ENCODE peak calls at places on chromosome 10, in seven cellular contexts. One of them, this sample, is unnamed.

GRCh38 chr10:45561952-45562351 is 110.6 kb downstream of the ZFAND4 start:
- DNase-seq in mucosa of descending colon: no peak
- DNase-seq in heart right ventricle: no peak
- DNase-seq in fibroblast of lung: no peak
- DNase-seq in SK-N-SH: no peak
- DNase-seq in tibial nerve: no peak
- DNase-seq in upper lobe of right lung: no peak
- DNase-seq in this sample: no peak

GRCh38 chr10:96645191-96645721 is 58.4 kb upstream of the TM9SF3 start:
- DNase-seq in SK-N-SH: no peak
- DNase-seq in heart right ventricle: no peak
- DNase-seq in upper lobe of right lung: no peak
- DNase-seq in mucosa of descending colon: no peak
- DNase-seq in fibroblast of lung: no peak
- DNase-seq in tibial nerve: peak; percentile 20
- DNase-seq in this sample: no peak

GRCh38 chr10:124955243-124955642 is 13.3 kb downstream of the ZRANB1 start:
- DNase-seq in mucosa of descending colon: no peak
- DNase-seq in SK-N-SH: no peak
- DNase-seq in tibial nerve: no peak
- DNase-seq in upper lobe of right lung: no peak
- DNase-seq in heart right ventricle: no peak
- DNase-seq in fibroblast of lung: peak; percentile 53
- DNase-seq in this sample: no peak

GRCh38 chr10:61779950-61780659 is 117.4 kb downstream of the CABCOCO1 start:
- DNase-seq in mucosa of descending colon: peak; percentile 41
- DNase-seq in upper lobe of right lung: no peak
- DNase-seq in fibroblast of lung: peak; percentile 51
- DNase-seq in heart right ventricle: peak; percentile 19
- DNase-seq in tibial nerve: no peak
- DNase-seq in SK-N-SH: no peak
- DNase-seq in this sample: no peak

GRCh38 chr10:59266321-59266720 is 89.9 kb downstream of the PHYHIPL start:
- DNase-seq in heart right ventricle: no peak
- DNase-seq in SK-N-SH: no peak
- DNase-seq in upper lobe of right lung: no peak
- DNase-seq in tibial nerve: no peak
- DNase-seq in mucosa of descending colon: no peak
- DNase-seq in fibroblast of lung: no peak
- DNase-seq in this sample: no peak

GRCh38 chr10:124740374-124741280 is 3.6 kb downstream of the FAM53B start:
- DNase-seq in mucosa of descending colon: peak; percentile 59
- DNase-seq in upper lobe of right lung: peak; percentile 78
- DNase-seq in heart right ventricle: peak; percentile 65
- DNase-seq in SK-N-SH: no peak
- DNase-seq in tibial nerve: peak; percentile 62
- DNase-seq in fibroblast of lung: peak; percentile 72
- DNase-seq in this sample: no peak

GRCh38 chr10:96271017-96271815 is at the start of gene BLNK:
- DNase-seq in fibroblast of lung: peak; percentile 64
- DNase-seq in mucosa of descending colon: peak; percentile 87
- DNase-seq in upper lobe of right lung: peak; percentile 85
- DNase-seq in SK-N-SH: no peak
- DNase-seq in heart right ventricle: peak; percentile 25
- DNase-seq in tibial nerve: peak; percentile 77
- DNase-seq in this sample: no peak

GRCh38 chr10:46995234-46995633 is 84.0 kb downstream of the PTPN20 start:
- DNase-seq in tibial nerve: no peak
- DNase-seq in heart right ventricle: no peak
- DNase-seq in SK-N-SH: no peak
- DNase-seq in fibroblast of lung: peak; percentile 8
- DNase-seq in upper lobe of right lung: no peak
- DNase-seq in mucosa of descending colon: no peak
- DNase-seq in this sample: no peak

GRCh38 chr10:4807803-4808507 is 18.1 kb upstream of the AKR1E2 start:
- DNase-seq in mucosa of descending colon: no peak
- DNase-seq in fibroblast of lung: peak; percentile 60
- DNase-seq in SK-N-SH: no peak
- DNase-seq in upper lobe of right lung: no peak
- DNase-seq in heart right ventricle: no peak
- DNase-seq in tibial nerve: no peak
- DNase-seq in this sample: no peak

GRCh38 chr10:123429631-123430257 is 236.4 kb upstream of the GPR26 start:
- DNase-seq in heart right ventricle: no peak
- DNase-seq in fibroblast of lung: no peak
- DNase-seq in tibial nerve: no peak
- DNase-seq in mucosa of descending colon: no peak
- DNase-seq in upper lobe of right lung: no peak
- DNase-seq in SK-N-SH: peak; percentile 48
- DNase-seq in this sample: peak; percentile 37

GRCh38 chr10:78454123-78454645 is 420.5 kb downstream of the RPS24 start:
- DNase-seq in mucosa of descending colon: no peak
- DNase-seq in tibial nerve: no peak
- DNase-seq in upper lobe of right lung: no peak
- DNase-seq in SK-N-SH: no peak
- DNase-seq in heart right ventricle: no peak
- DNase-seq in fibroblast of lung: no peak
- DNase-seq in this sample: no peak

GRCh38 chr10:22553452-22553995 is 160.9 kb downstream of the PIP4K2A start:
- DNase-seq in fibroblast of lung: no peak
- DNase-seq in SK-N-SH: no peak
- DNase-seq in mucosa of descending colon: no peak
- DNase-seq in heart right ventricle: no peak
- DNase-seq in tibial nerve: no peak
- DNase-seq in upper lobe of right lung: no peak
- DNase-seq in this sample: no peak

GRCh38 chr10:25851548-25851947 is 82.5 kb upstream of the MYO3A start:
- DNase-seq in upper lobe of right lung: no peak
- DNase-seq in SK-N-SH: no peak
- DNase-seq in tibial nerve: no peak
- DNase-seq in mucosa of descending colon: no peak
- DNase-seq in heart right ventricle: no peak
- DNase-seq in fibroblast of lung: no peak
- DNase-seq in this sample: no peak

GRCh38 chr10:112338957-112339356 is 35.0 kb upstream of the ACSL5 start:
- DNase-seq in heart right ventricle: no peak
- DNase-seq in SK-N-SH: no peak
- DNase-seq in mucosa of descending colon: peak; percentile 61
- DNase-seq in upper lobe of right lung: no peak
- DNase-seq in fibroblast of lung: no peak
- DNase-seq in tibial nerve: no peak
- DNase-seq in this sample: no peak

GRCh38 chr10:33271969-33272583 is 62.4 kb downstream of the NRP1 start:
- DNase-seq in SK-N-SH: peak; percentile 33
- DNase-seq in tibial nerve: no peak
- DNase-seq in heart right ventricle: no peak
- DNase-seq in fibroblast of lung: no peak
- DNase-seq in upper lobe of right lung: no peak
- DNase-seq in mucosa of descending colon: no peak
- DNase-seq in this sample: no peak

GRCh38 chr10:33274096-33274785 is 60.2 kb downstream of the NRP1 start:
- DNase-seq in upper lobe of right lung: no peak
- DNase-seq in fibroblast of lung: no peak
- DNase-seq in mucosa of descending colon: no peak
- DNase-seq in heart right ventricle: no peak
- DNase-seq in SK-N-SH: no peak
- DNase-seq in tibial nerve: no peak
- DNase-seq in this sample: no peak

GRCh38 chr10:33273295-33274002 is 61.0 kb downstream of the NRP1 start:
- DNase-seq in mucosa of descending colon: peak; percentile 55
- DNase-seq in tibial nerve: peak; percentile 66
- DNase-seq in SK-N-SH: peak; percentile 60
- DNase-seq in upper lobe of right lung: peak; percentile 91
- DNase-seq in fibroblast of lung: peak; percentile 99
- DNase-seq in heart right ventricle: peak; percentile 86
- DNase-seq in this sample: peak; percentile 85

GRCh38 chr10:33267708-33268107 is 66.8 kb downstream of the NRP1 start:
- DNase-seq in upper lobe of right lung: no peak
- DNase-seq in mucosa of descending colon: no peak
- DNase-seq in fibroblast of lung: no peak
- DNase-seq in SK-N-SH: no peak
- DNase-seq in tibial nerve: no peak
- DNase-seq in heart right ventricle: no peak
- DNase-seq in this sample: no peak

DNA sequence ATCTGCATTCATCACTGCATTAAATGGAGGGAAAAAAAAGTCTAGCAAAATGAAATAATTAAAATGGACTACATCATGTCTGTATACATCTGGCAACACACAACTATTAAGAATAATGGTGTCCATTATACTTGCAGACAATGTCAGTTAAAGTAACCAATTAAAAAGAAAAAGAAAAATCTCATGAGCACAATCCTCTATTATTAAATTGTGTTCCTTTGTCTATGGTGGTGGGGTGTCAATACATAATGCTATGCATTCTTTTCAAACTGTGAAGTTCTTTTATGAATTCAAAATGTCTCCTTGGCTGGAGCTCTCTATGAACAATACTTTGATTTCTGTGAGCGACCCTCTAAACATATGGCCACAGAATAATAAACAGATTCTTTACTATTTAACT is 63.5 kb downstream of the NRP1 start:
- DNase-seq in fibroblast of lung: no peak
- DNase-seq in tibial nerve: no peak
- DNase-seq in SK-N-SH: no peak
- DNase-seq in heart right ventricle: no peak
- DNase-seq in mucosa of descending colon: no peak
- DNase-seq in upper lobe of right lung: no peak
- DNase-seq in this sample: no peak
- H3K4me1 ChIP-seq in fibroblast of lung: peaks cover 21% of the 10 kb centered on the region
- H3K4me1 ChIP-seq in tibial nerve: peaks cover 19% of the 10 kb centered on the region
- H3K4me1 ChIP-seq in SK-N-SH: peaks cover 29% of the 10 kb centered on the region
- H3K4me1 ChIP-seq in heart right ventricle: peaks cover 51% of the 10 kb centered on the region
- H3K4me1 ChIP-seq in mucosa of descending colon: peaks cover 9% of the 10 kb centered on the region
- H3K4me1 ChIP-seq in upper lobe of right lung: peaks cover 23% of the 10 kb centered on the region
- H3K4me1 ChIP-seq in this sample: peaks cover 10% of the 10 kb centered on the region

GRCh38 chr10:53697038-53697437 is 924.5 kb upstream of the MBL2 start:
- DNase-seq in upper lobe of right lung: no peak
- DNase-seq in tibial nerve: no peak
- DNase-seq in SK-N-SH: no peak
- DNase-seq in mucosa of descending colon: no peak
- DNase-seq in fibroblast of lung: no peak
- DNase-seq in heart right ventricle: no peak
- DNase-seq in this sample: no peak

GRCh38 chr10:53699231-53699630 is 926.6 kb upstream of the MBL2 start:
- DNase-seq in SK-N-SH: peak; percentile 24
- DNase-seq in upper lobe of right lung: no peak
- DNase-seq in tibial nerve: no peak
- DNase-seq in mucosa of descending colon: no peak
- DNase-seq in heart right ventricle: no peak
- DNase-seq in fibroblast of lung: no peak
- DNase-seq in this sample: no peak

GRCh38 chr10:53702489-53702888 is 929.9 kb upstream of the MBL2 start:
- DNase-seq in upper lobe of right lung: no peak
- DNase-seq in mucosa of descending colon: no peak
- DNase-seq in heart right ventricle: peak; percentile 37
- DNase-seq in tibial nerve: no peak
- DNase-seq in fibroblast of lung: no peak
- DNase-seq in SK-N-SH: no peak
- DNase-seq in this sample: peak; percentile 56

GRCh38 chr10:53699684-53700083 is 927.1 kb upstream of the MBL2 start:
- DNase-seq in SK-N-SH: peak; percentile 52
- DNase-seq in fibroblast of lung: no peak
- DNase-seq in upper lobe of right lung: no peak
- DNase-seq in heart right ventricle: no peak
- DNase-seq in mucosa of descending colon: no peak
- DNase-seq in tibial nerve: no peak
- DNase-seq in this sample: no peak

GRCh38 chr10:53700227-53700626 is 927.6 kb upstream of the MBL2 start:
- DNase-seq in upper lobe of right lung: no peak
- DNase-seq in tibial nerve: no peak
- DNase-seq in fibroblast of lung: no peak
- DNase-seq in heart right ventricle: no peak
- DNase-seq in SK-N-SH: no peak
- DNase-seq in mucosa of descending colon: no peak
- DNase-seq in this sample: no peak
- TF ChIP-seq CTCF in upper lobe of right lung: no peak
- TF ChIP-seq CTCF in tibial nerve: no peak
- TF ChIP-seq CTCF in fibroblast of lung: no peak
- TF ChIP-seq CTCF in heart right ventricle: no peak
- TF ChIP-seq CTCF in SK-N-SH: no peak
- TF ChIP-seq CTCF in mucosa of descending colon: no peak
- TF ChIP-seq CTCF in this sample: no peak

GRCh38 chr10:88640186-88640585 is 24.1 kb upstream of the LIPF start:
- DNase-seq in SK-N-SH: no peak
- DNase-seq in tibial nerve: no peak
- DNase-seq in fibroblast of lung: no peak
- DNase-seq in upper lobe of right lung: no peak
- DNase-seq in mucosa of descending colon: no peak
- DNase-seq in heart right ventricle: no peak
- DNase-seq in this sample: no peak

GRCh38 chr10:88647216-88647615 is 17.0 kb upstream of the LIPF start:
- DNase-seq in fibroblast of lung: no peak
- DNase-seq in tibial nerve: no peak
- DNase-seq in SK-N-SH: no peak
- DNase-seq in mucosa of descending colon: no peak
- DNase-seq in heart right ventricle: no peak
- DNase-seq in upper lobe of right lung: no peak
- DNase-seq in this sample: no peak

GRCh38 chr10:88642254-88642653 is 22.0 kb upstream of the LIPF start:
- DNase-seq in tibial nerve: no peak
- DNase-seq in SK-N-SH: no peak
- DNase-seq in upper lobe of right lung: no peak
- DNase-seq in fibroblast of lung: no peak
- DNase-seq in mucosa of descending colon: no peak
- DNase-seq in heart right ventricle: no peak
- DNase-seq in this sample: no peak

DNA sequence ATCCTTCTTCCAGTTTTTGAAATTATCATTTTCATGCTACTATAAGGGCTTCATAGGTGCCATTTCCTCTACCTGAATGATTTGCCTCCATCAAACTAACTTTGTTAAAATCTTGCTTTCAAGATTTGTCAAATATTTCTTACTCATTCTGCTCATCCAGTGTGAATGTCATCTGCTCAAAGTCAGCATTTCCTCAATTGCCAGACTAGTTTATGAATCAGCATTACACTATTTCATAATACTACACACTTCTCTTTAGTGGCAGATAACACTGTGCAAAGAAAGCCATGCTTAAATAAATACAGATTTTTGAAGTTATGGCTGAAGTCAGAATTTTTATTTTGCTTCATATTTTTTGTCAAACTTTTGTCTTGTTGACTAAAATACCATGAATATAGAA is 21.3 kb upstream of the LIPF start:
- DNase-seq in tibial nerve: no peak
- DNase-seq in mucosa of descending colon: no peak
- DNase-seq in fibroblast of lung: peak; percentile 45
- DNase-seq in SK-N-SH: no peak
- DNase-seq in upper lobe of right lung: no peak
- DNase-seq in heart right ventricle: no peak
- DNase-seq in this sample: no peak
- H3K4me3 ChIP-seq in tibial nerve: no peak overlapping the region
- H3K4me3 ChIP-seq in mucosa of descending colon: no peak overlapping the region
- H3K4me3 ChIP-seq in fibroblast of lung: no peak overlapping the region
- H3K4me3 ChIP-seq in SK-N-SH: no peak overlapping the region
- H3K4me3 ChIP-seq in upper lobe of right lung: no peak overlapping the region
- H3K4me3 ChIP-seq in heart right ventricle: no peak overlapping the region
- H3K4me3 ChIP-seq in this sample: no peak overlapping the region

DNA sequence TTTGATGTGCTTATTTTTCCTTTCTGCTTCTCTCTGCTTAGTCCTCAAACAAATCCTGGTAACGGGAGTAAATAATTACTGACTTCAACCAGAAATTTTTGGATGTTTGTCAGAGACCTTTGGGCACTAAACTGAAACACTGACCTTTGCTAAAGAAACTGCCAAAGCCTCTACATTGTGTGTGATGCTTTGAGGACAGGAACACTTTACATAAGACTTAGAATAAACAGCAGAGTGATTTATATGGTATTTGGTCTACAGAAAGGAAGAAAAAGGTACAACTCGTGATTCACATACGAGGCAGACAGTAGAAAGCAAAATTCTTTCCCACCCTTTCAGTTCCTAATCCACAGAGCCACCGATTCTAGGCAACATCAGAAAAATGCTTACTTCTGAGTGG is 59.8 kb downstream of the SLC16A12 start:
- DNase-seq in heart right ventricle: no peak
- DNase-seq in SK-N-SH: no peak
- DNase-seq in upper lobe of right lung: no peak
- DNase-seq in tibial nerve: no peak
- DNase-seq in mucosa of descending colon: no peak
- DNase-seq in fibroblast of lung: peak; percentile 81
- DNase-seq in this sample: no peak
- H3K4me1 ChIP-seq in heart right ventricle: peaks cover 45% of the 10 kb centered on the region
- H3K4me1 ChIP-seq in SK-N-SH: no peaks in the 10 kb centered on the region
- H3K4me1 ChIP-seq in upper lobe of right lung: peaks cover 38% of the 10 kb centered on the region
- H3K4me1 ChIP-seq in tibial nerve: peaks cover 49% of the 10 kb centered on the region
- H3K4me1 ChIP-seq in mucosa of descending colon: no peaks in the 10 kb centered on the region
- H3K4me1 ChIP-seq in fibroblast of lung: peaks cover 10% of the 10 kb centered on the region
- H3K4me1 ChIP-seq in this sample: no peaks in the 10 kb centered on the region